ENCODE peak calls at places on chromosomes 5 and 9, in nine cellular contexts. N is heart left ventricle; K is stomach; P is heart right ventricle; X is MM.1S; C is gastrocnemius medialis; F is CD8-positive, alpha-beta memory T cell; Y is thoracic aorta; G is IMR-90. D is an unnamed sample.

GRCh38 chr9:84953797-84954695 is 284.5 kb downstream of the NTRK2 start:
- DNase-seq in N (peak; percentile 75), K (peak; percentile 79), P (peak; percentile 78), X (peak; percentile 83), C (peak; percentile 24), F (no peak), Y (peak; percentile 24), G (peak; percentile 1), D (peak; percentile 83)

GRCh38 chr9:93699650-93700049 is 123.3 kb downstream of the PHF2 start:
- DNase-seq in N (no peak), K (no peak), P (no peak), X (no peak), C (no peak), F (no peak), Y (no peak), G (no peak), D (no peak)

GRCh38 chr9:115374724-115375268 is 256.8 kb upstream of the TNC start:
- DNase-seq in N (no peak), K (no peak), P (no peak), X (no peak), C (no peak), F (no peak), Y (no peak), G (no peak), D (no peak)

GRCh38 chr5:34674226-34674625 is 18.1 kb downstream of the RAI14 start:
- DNase-seq in N (no peak), K (no peak), P (no peak), X (no peak), C (no peak), F (no peak), Y (no peak), G (peak; percentile 98), D (no peak)

GRCh38 chr5:16582081-16582480 is 34.7 kb downstream of the RETREG1 start:
- DNase-seq in N (no peak), K (no peak), P (no peak), X (no peak), C (no peak), F (no peak), Y (no peak), G (no peak), D (no peak)

GRCh38 chr5:124235576-124235975 is 510.9 kb downstream of the ZNF608 start:
- DNase-seq in N (no peak), K (no peak), P (no peak), X (no peak), C (no peak), F (no peak), Y (no peak), G (no peak), D (no peak)

GRCh38 chr5:75037106-75037505 is 15.3 kb downstream of the GCNT4 start:
- DNase-seq in N (no peak), K (peak; percentile 65), P (no peak), X (no peak), C (no peak), F (no peak), Y (no peak), G (peak; percentile 93), D (no peak)

GRCh38 chr5:160805376-160805775 is 46.6 kb downstream of the ATP10B start:
- DNase-seq in N (no peak), K (no peak), P (no peak), X (no peak), C (no peak), F (no peak), Y (no peak), G (no peak), D (no peak)

GRCh38 chr5:32840606-32841005 is 129.5 kb downstream of the NPR3 start:
- DNase-seq in N (no peak), K (no peak), P (no peak), X (no peak), C (no peak), F (no peak), Y (no peak), G (no peak), D (no peak)

GRCh38 chr5:32848120-32848519 is 137.0 kb downstream of the NPR3 start:
- DNase-seq in N (no peak), K (no peak), P (no peak), X (no peak), C (no peak), F (no peak), Y (no peak), G (no peak), D (no peak)

GRCh38 chr5:32845171-32845570 is 134.1 kb downstream of the NPR3 start:
- DNase-seq in N (no peak), K (no peak), P (no peak), X (no peak), C (no peak), F (no peak), Y (no peak), G (no peak), D (no peak)

GRCh38 chr5:32842798-32843531 is 131.8 kb downstream of the NPR3 start:
- DNase-seq in N (no peak), K (no peak), P (no peak), X (no peak), C (no peak), F (no peak), Y (no peak), G (no peak), D (no peak)

DNA sequence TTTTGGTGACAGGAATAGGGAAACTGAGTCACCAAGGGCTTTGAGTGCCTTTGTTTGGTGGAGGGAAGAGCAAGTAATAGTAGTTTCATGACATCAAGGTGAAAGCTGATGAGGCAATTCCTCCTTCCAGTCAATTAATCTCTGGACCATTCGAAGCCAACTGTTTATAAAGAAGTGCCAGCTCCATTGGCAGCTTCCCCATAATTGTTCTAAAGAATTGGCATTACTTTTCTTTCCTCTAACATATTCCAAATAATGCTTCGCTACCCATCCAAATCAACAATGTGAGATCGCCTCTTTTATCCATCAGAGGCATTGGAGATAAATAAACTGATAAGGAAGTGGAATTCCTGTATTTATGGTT is 132.4 kb downstream of the NPR3 start:
- DNase-seq in N (no peak), K (no peak), P (no peak), X (no peak), C (no peak), F (no peak), Y (no peak), G (no peak), D (no peak)
- H3K27ac ChIP-seq in N (no peak overlapping the region), K (no peak overlapping the region), P (no peak overlapping the region), X (no peak overlapping the region), C (no peak overlapping the region), F (no peak overlapping the region), Y (no peak overlapping the region), G (no peak overlapping the region), D (no peak overlapping the region)

GRCh38 chr5:178538624-178539344 is 51.4 kb downstream of the COL23A1 start:
- DNase-seq in N (no peak), K (no peak), P (no peak), X (no peak), C (no peak), F (no peak), Y (no peak), G (no peak), D (no peak)
- H3K4me1 ChIP-seq in N (peaks cover 14% of the 10 kb centered on the region), K (no peaks in the 10 kb centered on the region), P (peaks cover 24% of the 10 kb centered on the region), X (no peaks in the 10 kb centered on the region), C (no peaks in the 10 kb centered on the region), F (no peaks in the 10 kb centered on the region), Y (no peaks in the 10 kb centered on the region), G (no peaks in the 10 kb centered on the region), D (peaks cover 6% of the 10 kb centered on the region)

GRCh38 chr9:136230773-136231172 is 14.8 kb downstream of the QSOX2 start:
- DNase-seq in N (no peak), K (no peak), P (no peak), X (no peak), C (no peak), F (no peak), Y (no peak), G (no peak), D (no peak)
- H3K27ac ChIP-seq in N (no peak overlapping the region), K (no peak overlapping the region), P (no peak overlapping the region), X (no peak overlapping the region), C (no peak overlapping the region), F (no peak overlapping the region), Y (no peak overlapping the region), G (no peak overlapping the region), D (no peak overlapping the region)

GRCh38 chr9:33024966-33025571 is at the start of gene DNAJA1:
- DNase-seq in N (peak; percentile 96), K (peak; percentile 96), P (peak; percentile 94), X (peak; percentile 94), C (peak; percentile 88), F (peak; percentile 96), Y (peak; percentile 69), G (peak; percentile 91), D (peak; percentile 96)

GRCh38 chr9:33025572-33026347 is 687 bp downstream of the DNAJA1 start:
- DNase-seq in N (peak; percentile 73), K (peak; percentile 65), P (peak; percentile 72), X (peak; percentile 74), C (peak; percentile 16), F (peak; percentile 82), Y (no peak), G (peak; percentile 32), D (no peak)

GRCh38 chr9:33023661-33024060 is 1.4 kb upstream of the DNAJA1 start:
- DNase-seq in N (no peak), K (no peak), P (no peak), X (no peak), C (no peak), F (no peak), Y (no peak), G (no peak), D (no peak)

GRCh38 chr9:33022755-33023154 is 2.3 kb upstream of the DNAJA1 start:
- DNase-seq in N (no peak), K (no peak), P (no peak), X (no peak), C (no peak), F (no peak), Y (no peak), G (no peak), D (no peak)

GRCh38 chr9:33024126-33024965 is 727 bp upstream of the DNAJA1 start:
- DNase-seq in N (no peak), K (no peak), P (no peak), X (peak; percentile 48), C (no peak), F (no peak), Y (no peak), G (peak; percentile 22), D (no peak)
- H3K4me1 ChIP-seq in N (peaks cover 44% of the 10 kb centered on the region), K (peaks cover 47% of the 10 kb centered on the region), P (peaks cover 55% of the 10 kb centered on the region), X (peaks cover 29% of the 10 kb centered on the region), C (peaks cover 43% of the 10 kb centered on the region), F (peaks cover 51% of the 10 kb centered on the region), Y (peaks cover 19% of the 10 kb centered on the region), G (peaks cover 8% of the 10 kb centered on the region), D (peaks cover 26% of the 10 kb centered on the region)

DNA sequence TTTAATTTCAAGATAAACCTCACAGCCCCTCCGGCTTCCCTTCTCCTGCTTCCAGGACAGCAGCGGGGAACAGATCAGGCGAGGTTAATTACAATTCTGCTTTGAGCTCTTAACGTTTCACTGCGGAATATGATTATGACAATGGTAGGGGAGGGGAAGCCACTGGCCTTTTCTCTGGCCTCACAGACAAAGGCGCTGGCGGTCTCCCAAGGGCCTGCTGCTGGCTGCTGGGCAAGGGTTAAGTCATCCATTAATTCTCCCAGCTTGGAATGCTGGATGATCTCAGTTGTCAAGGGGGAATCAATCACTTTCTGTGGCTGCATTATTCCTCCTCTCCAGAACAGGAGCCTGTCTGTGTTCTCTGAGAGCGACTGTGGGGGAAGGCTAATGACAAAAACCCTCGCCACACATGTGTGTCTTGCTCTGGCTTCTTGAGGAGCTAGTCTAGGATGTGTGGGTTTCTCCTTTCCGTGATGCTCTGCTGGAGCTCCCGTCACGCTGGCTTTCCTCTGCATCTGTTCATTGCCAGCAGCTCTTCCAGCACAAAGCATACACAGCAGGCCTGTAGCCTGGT is 82.7 kb downstream of the DCP2 start:
- DNase-seq in N (peak; percentile 35), K (no peak), P (peak; percentile 34), X (no peak), C (no peak), F (no peak), Y (no peak), G (peak; percentile 74), D (no peak)
- H3K27ac ChIP-seq in N (peak overlapping the region; percentile 22), K (no peak overlapping the region), P (peak overlapping the region; percentile 60), X (no peak overlapping the region), C (no peak overlapping the region), F (no peak overlapping the region), Y (no peak overlapping the region), G (no peak overlapping the region), D (no peak overlapping the region)